ENCODE peak calls at places on chromosomes 1 and 21, in five cellular contexts. M is fibroblast of lung, T is dorsolateral prefrontal cortex, Q is fibroblast of the aortic adventitia, N is keratinocyte. R is an unnamed sample.

GRCh38 chr1:63718464-63719075 is 55.2 kb upstream of the ROR1 start:
- DNase-seq in M (no peak), T (no peak), Q (peak), N (no peak), R (no peak)

GRCh38 chr1:116586741-116587143 is 15.9 kb upstream of the CD58 start:
- DNase-seq in M (no peak), T (no peak), Q (no peak), N (no peak), R (no peak)

GRCh38 chr21:16608209-16608830 is 878.5 kb downstream of the USP25 start:
- DNase-seq in M (no peak), T (no peak), Q (peak), N (no peak), R (no peak)

GRCh38 chr1:40980453-40981121 is 1.1 kb downstream of the CTPS1 start:
- DNase-seq in M (peak), T (peak), Q (peak), N (no peak), R (peak)

GRCh38 chr1:27006683-27007082 is 6.0 kb downstream of the TENT5B start:
- DNase-seq in M (no peak), T (no peak), Q (no peak), N (no peak), R (no peak)

GRCh38 chr21:17372200-17372599 is 140.6 kb upstream of the CXADR start:
- DNase-seq in M (no peak), T (no peak), Q (no peak), N (no peak), R (no peak)

GRCh38 chr1:162185299-162185698 is 115.8 kb downstream of the NOS1AP start:
- DNase-seq in M (peak), T (no peak), Q (no peak), N (no peak), R (no peak)

GRCh38 chr1:110119843-110120242 is 7.6 kb downstream of the UBL4B start:
- DNase-seq in M (no peak), T (no peak), Q (no peak), N (no peak), R (no peak)

GRCh38 chr1:227723474-227723873 is 11.6 kb downstream of the JMJD4 start:
- DNase-seq in M (no peak), T (no peak), Q (no peak), N (no peak), R (no peak)

GRCh38 chr1:61152706-61153105 is 70.3 kb downstream of the NFIA start:
- DNase-seq in M (no peak), T (no peak), Q (no peak), N (no peak), R (no peak)

GRCh38 chr1:3520419-3521378 is 66.2 kb downstream of the ARHGEF16 start:
- DNase-seq in M (no peak), T (no peak), Q (no peak), N (no peak), R (no peak)
- TF ChIP-seq CTCF in M (no peak), T (no peak), Q (no peak), N (no peak), R (no peak)

GRCh38 chr1:243763806-243764205 is 86.2 kb downstream of the AKT3 start:
- DNase-seq in M (no peak), T (no peak), Q (no peak), N (no peak), R (no peak)
- TF ChIP-seq CTCF in M (no peak), T (peak), Q (no peak), N (no peak), R (no peak)

DNA sequence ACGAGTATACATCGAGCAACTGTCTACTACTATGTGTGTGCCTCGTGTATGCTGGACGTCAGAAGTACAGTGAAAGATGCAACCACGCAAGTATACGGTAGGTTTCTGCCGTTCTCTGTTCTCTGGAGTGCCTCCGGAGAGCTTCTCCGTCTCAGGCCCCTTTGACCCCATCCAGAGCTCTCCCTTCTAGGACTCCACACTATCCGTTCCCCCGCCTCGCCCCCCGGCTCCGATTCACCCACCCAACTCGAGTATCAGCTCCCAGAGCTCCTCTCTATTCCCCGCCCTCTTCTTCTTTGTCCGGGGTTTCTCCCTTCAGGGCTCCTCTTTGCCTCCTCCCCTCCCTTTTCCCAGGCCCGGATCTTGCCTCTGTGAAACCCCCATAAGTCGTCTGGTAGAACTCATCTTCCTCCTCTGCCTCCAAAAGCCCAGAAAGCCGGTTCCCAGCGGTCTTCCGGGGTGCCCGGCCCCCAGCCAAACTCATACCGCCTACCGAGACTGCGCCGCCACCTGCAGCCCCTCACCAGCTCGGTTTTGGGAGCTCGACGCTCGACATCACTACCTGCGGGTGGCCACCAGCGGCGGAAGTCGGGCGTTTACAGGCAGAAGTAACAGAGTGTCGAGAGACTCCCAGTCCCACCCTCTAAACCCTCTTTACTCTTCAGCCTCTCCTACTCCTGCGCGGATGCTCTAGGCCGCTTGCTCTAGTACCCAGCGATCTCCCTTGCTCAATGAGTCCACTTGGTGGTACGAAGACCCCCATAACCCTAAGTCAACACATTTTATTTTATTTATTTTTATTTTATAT is at the start of gene VPS72:
- DNase-seq in M (peak), T (peak), Q (peak), N (no peak), R (peak)
- TF ChIP-seq CTCF in M (no peak), T (no peak), Q (no peak), N (no peak), R (no peak)

DNA sequence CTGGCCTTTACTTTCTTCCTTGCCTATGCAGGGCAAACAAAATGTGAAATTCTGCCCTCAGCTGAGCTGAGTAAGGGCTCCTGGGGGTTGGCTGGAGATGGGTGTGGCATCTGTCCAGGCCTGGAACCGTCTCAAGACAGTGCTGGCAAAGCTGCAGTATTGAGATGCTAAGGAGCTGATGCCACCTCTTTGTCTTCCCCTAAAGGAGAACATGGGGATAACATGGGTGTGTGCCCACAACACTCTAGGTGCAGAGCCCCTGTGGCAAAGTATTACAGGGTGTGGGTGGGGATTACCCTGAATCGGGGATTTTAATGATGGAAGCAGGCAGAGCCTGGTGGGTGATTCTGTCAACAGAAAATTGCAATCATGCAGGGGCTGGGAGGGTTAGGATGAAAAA is 2.5 kb upstream of the ST3GAL3 start:
- DNase-seq in M (peak), T (peak), Q (peak), N (no peak), R (no peak)
- TF ChIP-seq CTCF in M (peak), T (no peak), Q (peak), N (peak), R (no peak)

GRCh38 chr1:89622895-89623294 is 10.0 kb upstream of the LRRC8C start:
- DNase-seq in M (peak), T (no peak), Q (no peak), N (no peak), R (no peak)
- TF ChIP-seq CTCF in M (peak), T (no peak), Q (peak), N (peak), R (no peak)

GRCh38 chr1:119948342-119949214 is 52.3 kb upstream of the ADAM30 start:
- DNase-seq in M (peak), T (peak), Q (peak), N (peak), R (peak)
- TF ChIP-seq CTCF in M (peak), T (peak), Q (peak), N (peak), R (peak)

DNA sequence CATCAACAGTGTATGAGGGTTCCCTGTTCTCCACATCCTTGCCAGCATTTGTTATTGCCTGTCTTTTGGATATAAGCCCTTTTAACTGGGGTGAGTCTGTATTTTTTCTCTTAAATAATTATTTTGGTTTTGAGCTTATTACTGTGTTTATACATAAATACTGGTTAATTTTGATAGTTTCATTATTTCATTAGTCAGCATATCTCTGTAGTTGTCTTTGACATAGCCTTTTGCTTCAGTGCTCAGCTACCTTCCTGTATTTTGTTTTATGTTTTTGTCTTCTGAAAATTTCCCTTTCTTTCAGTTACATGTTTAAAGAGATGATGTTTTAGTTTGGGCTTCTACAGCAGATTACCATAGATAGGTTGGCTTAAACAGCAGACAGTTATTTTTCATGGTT is 138.1 kb downstream of the XPR1 start:
- DNase-seq in M (no peak), T (no peak), Q (no peak), N (no peak), R (no peak)
- TF ChIP-seq CTCF in M (no peak), T (no peak), Q (no peak), N (no peak), R (no peak)

GRCh38 chr1:231965615-231966014 is 339.0 kb downstream of the DISC1 start:
- DNase-seq in M (no peak), T (no peak), Q (no peak), N (no peak), R (no peak)
- TF ChIP-seq CTCF in M (no peak), T (no peak), Q (no peak), N (no peak), R (no peak)

R was measured in GM20000.